ENCODE peak calls at places on chromosome 3, in eight cellular contexts. G, F, S, P, V, R, N and K are unnamed samples.

GRCh38 chr3:167941234-167941995 is 154.3 kb downstream of the GOLIM4 start:
- DNase-seq in G (peak; percentile 88), V (no peak), S (no peak), R (no peak), N (peak; percentile 32), P (peak; percentile 55), F (no peak), K (peak; percentile 63)

GRCh38 chr3:180855364-180855763 is 57.1 kb upstream of the FXR1 start:
- DNase-seq in N (no peak), G (no peak), S (no peak), R (no peak), P (peak; percentile 4), F (no peak), V (peak; percentile 81), K (no peak)

GRCh38 chr3:103991461-103992115 is 1375.1 kb upstream of the ALCAM start:
- DNase-seq in S (no peak), P (peak; percentile 57), R (no peak), N (no peak), G (no peak), V (peak; percentile 44), F (no peak), K (no peak)

GRCh38 chr3:55891106-55891505 is 404.0 kb upstream of the WNT5A start:
- DNase-seq in S (no peak), P (peak; percentile 34), V (no peak), F (no peak), R (no peak), N (no peak), G (peak; percentile 29), K (no peak)

GRCh38 chr3:184781801-184782200 is 30.2 kb upstream of the VPS8 start:
- DNase-seq in G (no peak), N (no peak), P (no peak), F (no peak), V (no peak), R (no peak), S (no peak), K (no peak)

GRCh38 chr3:189981668-189982067 is 139.0 kb downstream of the P3H2 start:
- DNase-seq in G (no peak), F (no peak), R (no peak), S (no peak), N (no peak), P (peak; percentile 97), V (no peak), K (peak; percentile 77)

GRCh38 chr3:45607790-45608189 is 13.2 kb downstream of the LIMD1 start:
- DNase-seq in V (no peak), S (no peak), G (peak; percentile 58), N (no peak), R (no peak), P (peak; percentile 79), F (no peak), K (peak; percentile 10)

GRCh38 chr3:114111060-114111790 is 54.7 kb downstream of the QTRT2 start:
- DNase-seq in N (no peak), P (no peak), F (no peak), R (no peak), G (no peak), V (no peak), S (no peak), K (no peak)

GRCh38 chr3:157914882-157915281 is 191.3 kb downstream of the SHOX2 start:
- DNase-seq in R (no peak), F (no peak), S (no peak), V (no peak), G (no peak), N (no peak), P (no peak), K (no peak)

GRCh38 chr3:49654176-49654825 is 19.9 kb upstream of the APEH start:
- DNase-seq in V (no peak), G (no peak), R (no peak), F (no peak), P (no peak), N (no peak), S (no peak), K (no peak)

GRCh38 chr3:187361835-187362234 is 6.3 kb upstream of the RTP4 start:
- DNase-seq in P (no peak), S (no peak), G (no peak), V (no peak), F (no peak), R (no peak), N (no peak), K (no peak)

GRCh38 chr3:9746330-9746729 is 3.4 kb upstream of the OGG1 start:
- DNase-seq in R (no peak), S (no peak), G (peak; percentile 75), F (no peak), V (no peak), N (no peak), P (peak; percentile 84), K (peak; percentile 52)

GRCh38 chr3:45789235-45789812 is 7.0 kb downstream of the SLC6A20 start:
- DNase-seq in G (no peak), V (no peak), N (no peak), S (no peak), F (no peak), P (no peak), R (no peak), K (no peak)

GRCh38 chr3:63528325-63529000 is 124.0 kb upstream of the SNTN start:
- DNase-seq in R (no peak), N (no peak), S (no peak), G (no peak), V (no peak), F (no peak), P (no peak), K (no peak)

GRCh38 chr3:186815490-186815889 is 9.2 kb upstream of the RFC4 start:
- DNase-seq in F (no peak), P (peak; percentile 88), S (no peak), V (no peak), R (no peak), G (peak; percentile 79), N (no peak), K (peak; percentile 54)

GRCh38 chr3:115401891-115402501 is 221.3 kb upstream of the GAP43 start:
- DNase-seq in R (no peak), G (peak; percentile 77), N (peak; percentile 4), S (no peak), F (no peak), V (no peak), P (peak; percentile 82), K (peak; percentile 27)

GRCh38 chr3:83928391-83928790 is 1030.4 kb upstream of the CADM2 start:
- DNase-seq in V (no peak), F (peak; percentile 9), N (no peak), S (no peak), P (no peak), R (no peak), G (peak; percentile 2), K (peak; percentile 23)

GRCh38 chr3:187951452-187952190 is 202.3 kb upstream of the LPP start:
- DNase-seq in V (no peak), F (no peak), S (no peak), R (no peak), N (no peak), P (no peak), G (no peak), K (no peak)

GRCh38 chr3:114892117-114892870 is 254.8 kb downstream of the ZBTB20 start:
- DNase-seq in R (no peak), V (no peak), P (no peak), F (no peak), S (no peak), N (no peak), G (no peak), K (no peak)

GRCh38 chr3:31132132-31132769 is 237.8 kb upstream of the GADL1 start:
- DNase-seq in N (no peak), G (peak; percentile 2), P (peak; percentile 43), F (no peak), S (no peak), R (no peak), V (no peak), K (peak; percentile 45)

GRCh38 chr3:127454968-127455367 is 135.6 kb downstream of the TPRA1 start:
- DNase-seq in V (peak; percentile 17), S (no peak), F (no peak), R (no peak), N (no peak), G (no peak), P (no peak), K (no peak)

GRCh38 chr3:9439331-9439730 is 41.9 kb downstream of the SETD5 start:
- DNase-seq in V (no peak), R (no peak), G (no peak), N (no peak), F (no peak), S (no peak), P (peak; percentile 17), K (no peak)

GRCh38 chr3:139611540-139611939 is 66.2 kb downstream of the NMNAT3 start:
- DNase-seq in G (no peak), R (no peak), N (no peak), P (no peak), V (no peak), F (no peak), S (no peak), K (no peak)

GRCh38 chr3:155742339-155742980 is 2.4 kb downstream of the PLCH1 start:
- DNase-seq in G (no peak), R (no peak), N (no peak), V (no peak), S (no peak), F (no peak), P (no peak), K (no peak)

GRCh38 chr3:33211444-33211843 is 7.2 kb downstream of the SUSD5 start:
- DNase-seq in V (no peak), G (peak; percentile 87), P (peak; percentile 91), N (peak; percentile 31), F (no peak), R (no peak), S (peak; percentile 77), K (peak; percentile 64)

GRCh38 chr3:170862618-170863374 is 7.2 kb downstream of the RPL22L1 start:
- DNase-seq in R (no peak), V (no peak), S (no peak), F (no peak), P (peak; percentile 38), N (no peak), G (no peak), K (no peak)

GRCh38 chr3:151395806-151396205 is 11.3 kb upstream of the P2RY12 start:
- DNase-seq in N (peak; percentile 73), V (no peak), G (peak; percentile 65), P (peak; percentile 82), S (no peak), F (no peak), R (no peak), K (peak; percentile 75)